ENCODE peak calls at places on chromosomes 16 and 17, in nine cellular contexts. D, L, O, U, H, X, F, I and K are unnamed samples.

GRCh38 chr16:528111-529011 is 849 bp downstream of the CAPN15 start:
- DNase-seq in H (peak), F (peak), I (peak), L (peak), U (no peak), X (no peak), D (peak), O (peak), K (peak)

GRCh38 chr16:3021449-3022207 is 1.5 kb downstream of the TNFRSF12A start:
- DNase-seq in D (peak), X (peak), F (peak), L (peak), O (peak), U (peak), H (peak), I (peak), K (peak)

GRCh38 chr16:79519448-79519847 is 81.1 kb downstream of the MAF start:
- DNase-seq in H (no peak), U (no peak), D (peak), X (no peak), I (no peak), F (no peak), L (no peak), O (no peak), K (no peak)

GRCh38 chr17:49456172-49456965 is 38.7 kb upstream of the NGFR start:
- DNase-seq in U (peak), X (no peak), O (no peak), F (no peak), D (no peak), I (peak), H (peak), L (peak), K (no peak)

GRCh38 chr17:50201226-50201854 is at the start of gene COL1A1:
- DNase-seq in H (peak), O (peak), D (peak), L (peak), F (no peak), U (no peak), X (no peak), I (no peak), K (peak)

GRCh38 chr17:76943781-76944213 is 75.6 kb downstream of the MGAT5B start:
- DNase-seq in D (no peak), U (no peak), I (no peak), L (no peak), O (no peak), X (no peak), F (no peak), H (no peak), K (no peak)

GRCh38 chr16:83733301-83733700 is 74.5 kb upstream of the HSBP1 start:
- DNase-seq in F (no peak), U (peak), I (no peak), H (peak), D (no peak), L (peak), X (no peak), O (no peak), K (no peak)

GRCh38 chr17:2427910-2428309 is 27.1 kb upstream of the MNT start:
- DNase-seq in D (no peak), X (no peak), F (no peak), I (no peak), O (no peak), H (no peak), L (no peak), U (no peak), K (no peak)

GRCh38 chr17:29238133-29238850 is 8.4 kb upstream of the CRYBA1 start:
- DNase-seq in I (no peak), X (no peak), U (no peak), D (no peak), O (no peak), F (no peak), L (peak), H (peak), K (no peak)

GRCh38 chr17:29778936-29779811 is 150.9 kb downstream of the SSH2 start:
- DNase-seq in H (peak), L (peak), X (peak), U (no peak), F (peak), D (peak), O (peak), I (peak), K (peak)

GRCh38 chr16:27703545-27703944 is 153.6 kb downstream of the KATNIP start:
- DNase-seq in I (no peak), L (peak), U (no peak), O (no peak), H (peak), F (no peak), X (no peak), D (peak), K (no peak)

GRCh38 chr17:77085916-77086432 is 54.8 kb upstream of the SEC14L1 start:
- DNase-seq in X (no peak), F (no peak), D (no peak), I (no peak), O (no peak), L (no peak), H (no peak), U (no peak), K (no peak)

GRCh38 chr16:29763326-29763725 is 14.7 kb upstream of the ZG16 start:
- DNase-seq in O (no peak), U (no peak), I (no peak), H (no peak), F (no peak), D (no peak), L (no peak), X (no peak), K (no peak)

GRCh38 chr17:82534401-82534812 is 14.9 kb downstream of the FOXK2 start:
- DNase-seq in U (no peak), X (no peak), O (no peak), L (no peak), H (no peak), I (no peak), D (no peak), F (no peak), K (no peak)

GRCh38 chr16:54199486-54200160 is 87.0 kb downstream of the IRX3 start:
- DNase-seq in D (peak), X (no peak), I (no peak), L (no peak), O (no peak), U (no peak), H (no peak), F (no peak), K (no peak)

GRCh38 chr16:30395155-30395991 is at the start of gene ZNF48:
- DNase-seq in H (peak), U (peak), X (peak), I (peak), F (peak), O (peak), D (peak), L (peak), K (peak)

GRCh38 chr16:66660422-66661209 is 35.9 kb downstream of the CMTM4 start:
- DNase-seq in U (peak), D (peak), X (peak), I (peak), H (peak), F (no peak), O (peak), L (peak), K (no peak)

GRCh38 chr17:79251824-79252223 is 177.2 kb downstream of the ENGASE start:
- DNase-seq in O (no peak), U (no peak), D (no peak), F (no peak), I (no peak), L (no peak), H (no peak), X (no peak), K (no peak)

GRCh38 chr17:4534515-4534914 is 20.7 kb downstream of the MYBBP1A start:
- DNase-seq in X (no peak), L (no peak), I (no peak), F (no peak), U (no peak), H (no peak), O (no peak), D (no peak), K (no peak)

GRCh38 chr17:51653902-51654301 is 393.6 kb downstream of the UTP18 start:
- DNase-seq in X (no peak), H (no peak), L (no peak), D (no peak), O (no peak), I (peak), U (no peak), F (no peak), K (no peak)

GRCh38 chr17:4968166-4968915 is 724 bp upstream of the SPAG7 start:
- DNase-seq in I (no peak), O (peak), U (no peak), F (no peak), D (peak), H (no peak), X (peak), L (peak), K (peak)

GRCh38 chr16:27920391-27920891 is 143.1 kb downstream of the GSG1L start:
- DNase-seq in O (no peak), L (peak), X (no peak), H (no peak), I (peak), D (no peak), F (no peak), U (no peak), K (no peak)

GRCh38 chr16:85556456-85557082 is 56.6 kb upstream of the GSE1 start:
- DNase-seq in D (no peak), O (peak), U (no peak), H (peak), L (no peak), X (peak), F (peak), I (peak), K (peak)

GRCh38 chr17:41972571-41973411 is 6.2 kb downstream of the CNP start:
- DNase-seq in U (no peak), D (no peak), X (peak), F (peak), H (peak), I (peak), L (peak), O (peak), K (peak)

GRCh38 chr17:55201609-55201932 is 63.2 kb upstream of the HLF start:
- DNase-seq in F (no peak), L (no peak), U (no peak), X (no peak), I (no peak), H (no peak), D (no peak), O (no peak), K (no peak)

GRCh38 chr17:67836205-67836987 is 11.1 kb downstream of the BPTF start:
- DNase-seq in O (no peak), H (peak), D (no peak), I (peak), X (no peak), F (no peak), L (peak), U (peak), K (no peak)

GRCh38 chr17:79840204-79840988 is 1.2 kb upstream of the CBX4 start:
- DNase-seq in H (peak), U (no peak), I (no peak), L (peak), F (peak), X (peak), D (peak), O (peak), K (peak)

GRCh38 chr17:40322417-40323315 is 13.7 kb downstream of the RARA start:
- DNase-seq in O (no peak), F (peak), U (no peak), H (peak), X (peak), I (peak), L (peak), D (peak), K (peak)

GRCh38 chr16:52912565-52913173 is 140.0 kb downstream of the CHD9NB start:
- DNase-seq in F (peak), H (peak), U (peak), X (peak), I (peak), D (no peak), L (peak), O (no peak), K (peak)

GRCh38 chr16:63921737-63922136 is 1200.1 kb downstream of the CDH11 start:
- DNase-seq in L (no peak), O (no peak), D (no peak), X (no peak), H (no peak), U (no peak), F (no peak), I (no peak), K (no peak)

DNA sequence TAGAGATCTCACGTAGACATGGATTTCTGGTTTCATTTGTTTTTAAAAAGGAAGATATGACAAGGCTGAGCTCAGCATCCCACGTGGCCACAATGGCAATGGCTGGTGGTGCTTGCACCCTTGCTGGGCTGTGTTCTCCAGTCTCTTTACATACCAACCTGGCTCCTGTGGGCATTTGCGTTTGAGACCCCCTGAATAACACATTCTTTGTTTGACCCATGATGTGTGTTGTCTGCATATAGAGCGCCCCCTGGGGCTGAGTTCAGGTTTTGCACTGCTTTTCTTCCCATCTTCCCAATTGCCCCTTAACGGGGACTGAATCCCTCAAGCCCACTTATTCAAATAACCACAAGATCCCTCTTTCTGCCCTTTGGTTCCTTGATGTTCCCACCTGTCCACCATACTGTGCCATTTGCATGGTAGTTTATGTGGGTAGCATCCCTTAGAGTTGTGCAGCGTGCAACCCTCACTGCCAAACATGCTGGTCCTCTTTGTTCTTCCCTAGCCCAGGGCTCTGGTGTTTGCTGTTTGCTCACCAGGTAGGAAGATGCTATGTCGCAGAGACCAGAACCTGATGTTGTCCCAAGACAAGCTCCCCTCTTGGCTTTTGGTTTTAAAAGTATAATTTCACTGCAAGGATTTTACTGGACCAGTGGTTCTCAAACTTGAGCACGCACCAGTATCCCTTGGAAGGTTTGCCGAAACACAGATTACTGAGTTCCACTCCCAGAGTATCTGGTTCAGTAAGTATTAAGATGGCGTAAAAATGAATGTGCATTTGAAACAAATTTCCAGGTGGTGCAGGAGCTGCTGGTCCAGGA is 38.5 kb upstream of the NKD1 start:
- DNase-seq in U (no peak), H (peak), F (peak), L (peak), O (no peak), D (peak), X (no peak), I (peak), K (peak)
- TF ChIP-seq CTCF in U (peak), H (peak), F (peak), L (peak), O (no peak), D (no peak), X (peak), I (peak), K (peak)

DNA sequence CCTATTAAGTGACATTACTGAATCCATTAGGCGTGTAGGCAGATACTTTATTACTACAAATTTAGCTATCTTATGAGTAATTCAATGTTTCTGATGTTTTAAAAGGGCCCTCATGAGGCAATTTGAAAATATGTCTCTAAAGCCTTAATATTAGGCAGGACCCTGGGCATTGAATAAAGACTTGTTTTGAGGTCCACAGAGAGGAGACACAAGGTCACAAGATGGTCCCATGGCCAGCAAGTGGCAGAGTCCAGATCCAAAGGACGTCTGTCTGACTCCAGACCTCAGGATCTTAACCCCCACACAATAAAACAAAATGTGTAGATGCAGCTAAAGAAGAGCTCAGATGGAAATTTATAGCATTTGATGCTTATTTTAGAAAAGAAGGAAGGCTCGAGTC is 31.9 kb upstream of the HEATR6 start:
- DNase-seq in X (no peak), L (no peak), F (no peak), D (no peak), U (no peak), H (no peak), I (no peak), O (no peak), K (no peak)
- TF ChIP-seq CTCF in X (no peak), L (no peak), F (no peak), D (no peak), U (no peak), H (no peak), I (no peak), O (no peak), K (no peak)

GRCh38 chr16:75644240-75645012 is 3.0 kb downstream of the KARS1 start:
- DNase-seq in U (no peak), O (no peak), I (peak), X (no peak), L (no peak), D (no peak), H (no peak), F (no peak), K (no peak)

GRCh38 chr16:75647138-75647491 is 350 bp downstream of the KARS1 start:
- DNase-seq in I (no peak), X (no peak), O (no peak), L (peak), H (no peak), D (no peak), F (no peak), U (no peak), K (no peak)

GRCh38 chr16:75647492-75648264 is at the start of the genes KARS1 and TERF2IP:
- DNase-seq in I (peak), U (peak), H (peak), D (peak), L (peak), X (peak), F (peak), O (peak), K (peak)

GRCh38 chr16:75653926-75654325 is 6.4 kb downstream of the TERF2IP start:
- DNase-seq in H (peak), O (no peak), U (peak), X (no peak), D (no peak), F (no peak), I (no peak), L (peak), K (no peak)

GRCh38 chr16:75648265-75649076 is 898 bp downstream of the TERF2IP start:
- DNase-seq in X (peak), D (peak), U (peak), O (peak), I (peak), F (peak), H (peak), L (peak), K (peak)
- TF ChIP-seq CTCF in X (no peak), D (no peak), U (no peak), O (no peak), I (no peak), F (no peak), H (no peak), L (no peak), K (no peak)

DNA sequence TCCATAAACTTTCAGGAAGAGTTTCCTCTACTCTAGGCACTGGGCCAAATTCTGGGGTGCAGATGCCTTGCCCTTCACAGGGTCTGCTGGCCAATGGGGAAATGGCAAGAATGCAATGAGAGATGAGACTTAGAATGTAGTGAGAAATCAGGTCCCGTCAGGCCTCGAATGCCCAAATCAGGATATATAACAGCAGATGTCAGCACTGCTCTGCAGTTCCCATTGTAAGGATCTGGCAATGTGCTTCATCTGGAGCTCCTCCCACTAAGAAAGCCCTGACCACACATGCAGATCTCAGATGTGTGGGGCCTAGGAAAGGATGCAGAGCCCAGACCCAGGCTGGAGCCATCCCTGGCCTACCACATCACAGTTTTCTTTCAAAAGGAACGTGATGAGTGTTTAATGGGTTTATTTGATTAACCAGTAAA is 13.9 kb upstream of the LPCAT2 start:
- DNase-seq in L (peak), F (no peak), U (peak), X (no peak), D (peak), I (peak), O (peak), H (peak), K (no peak)
- TF ChIP-seq CTCF in L (peak), F (no peak), U (peak), X (no peak), D (no peak), I (peak), O (no peak), H (peak), K (peak)

DNA sequence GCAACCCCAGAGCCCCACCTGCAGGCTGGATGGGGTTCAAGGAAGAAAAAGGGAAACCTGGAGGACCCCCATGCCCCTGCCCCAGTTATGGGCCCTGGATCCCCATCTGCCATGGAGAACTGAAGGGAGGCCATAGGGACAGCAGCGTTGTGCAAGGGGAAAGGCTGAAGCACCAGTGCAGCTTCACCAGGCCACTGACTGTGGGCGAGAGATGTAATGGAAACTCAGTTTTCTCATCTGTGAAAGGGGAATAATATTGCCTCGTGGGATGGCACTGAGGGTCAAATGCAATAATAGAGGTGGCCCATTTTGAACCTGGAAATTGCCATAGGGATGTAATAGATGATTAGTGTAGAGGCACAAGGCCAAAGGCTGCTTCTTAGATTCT is 9.9 kb upstream of the TSPOAP1 start:
- DNase-seq in O (no peak), X (no peak), L (no peak), F (no peak), D (no peak), H (no peak), I (no peak), U (no peak), K (no peak)
- TF ChIP-seq CTCF in O (no peak), X (no peak), L (no peak), F (peak), D (no peak), H (no peak), I (no peak), U (no peak), K (no peak)

DNA sequence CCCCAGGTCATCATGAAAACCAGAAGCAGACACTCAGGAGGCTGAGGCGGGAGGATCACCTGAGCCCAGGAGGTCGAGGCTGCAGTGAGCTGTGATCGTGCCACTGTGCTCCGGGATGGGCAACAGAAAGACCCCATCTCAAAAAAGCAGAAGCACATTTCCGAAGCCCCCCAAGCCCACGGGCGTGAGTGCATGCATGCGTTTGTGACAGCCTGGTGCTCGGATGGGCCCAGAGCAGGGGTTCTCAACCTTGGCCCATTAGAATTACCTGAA is 19.1 kb downstream of the TMC6 start:
- DNase-seq in L (no peak), I (no peak), O (no peak), H (no peak), D (no peak), U (no peak), F (no peak), X (no peak), K (no peak)
- TF ChIP-seq CTCF in L (no peak), I (no peak), O (no peak), H (no peak), D (no peak), U (no peak), F (no peak), X (no peak), K (no peak)

DNA sequence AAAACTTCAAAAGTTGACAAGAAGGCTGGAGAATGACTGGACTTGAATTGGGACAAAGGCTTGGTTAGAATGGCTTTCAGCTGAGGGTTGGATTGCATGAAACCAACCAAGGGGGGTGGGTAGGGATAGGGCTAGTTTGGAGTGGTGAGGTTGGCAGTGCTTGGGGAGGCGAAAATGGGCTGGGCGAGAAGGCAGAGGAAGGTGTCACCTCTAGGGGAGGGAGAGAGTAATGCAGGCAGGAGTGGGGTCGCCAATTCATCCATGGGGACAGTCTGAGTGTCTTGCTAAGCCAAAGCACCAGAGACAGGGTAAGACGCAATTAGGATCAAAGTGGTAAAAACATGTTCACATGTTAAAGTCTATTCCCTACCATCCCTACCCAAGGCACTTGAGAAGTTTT is 6.2 kb upstream of the DNAH2 start:
- DNase-seq in F (no peak), D (no peak), X (no peak), I (no peak), U (no peak), O (no peak), L (no peak), H (no peak), K (no peak)
- TF ChIP-seq CTCF in F (no peak), D (no peak), X (no peak), I (peak), U (peak), O (no peak), L (peak), H (peak), K (no peak)

GRCh38 chr17:56834380-56835258 is 668 bp downstream of the DGKE start:
- DNase-seq in D (peak), H (no peak), I (peak), F (peak), X (peak), O (peak), U (no peak), L (peak), K (peak)
- TF ChIP-seq CTCF in D (no peak), H (no peak), I (peak), F (peak), X (no peak), O (no peak), U (no peak), L (no peak), K (peak)